ENCODE peak calls at places on chromosomes 5 and 9, in six cellular contexts. One of them, this sample, is unnamed.

GRCh38 chr9:124512806-124513204 is 5.6 kb upstream of the NR5A1 start:
- DNase-seq in endothelial cell of umbilical vein: no peak
- DNase-seq in spleen: no peak
- DNase-seq in stomach: no peak
- DNase-seq in HL-60: no peak
- DNase-seq in GM12878: no peak
- DNase-seq in this sample: no peak

GRCh38 chr5:156479864-156480263 is 152.9 kb downstream of the SGCD start:
- DNase-seq in endothelial cell of umbilical vein: no peak
- DNase-seq in spleen: no peak
- DNase-seq in stomach: no peak
- DNase-seq in HL-60: peak
- DNase-seq in GM12878: no peak
- DNase-seq in this sample: no peak

GRCh38 chr5:95284512-95285405 is at the start of gene MCTP1:
- DNase-seq in endothelial cell of umbilical vein: peak
- DNase-seq in spleen: peak
- DNase-seq in stomach: peak
- DNase-seq in HL-60: no peak
- DNase-seq in GM12878: no peak
- DNase-seq in this sample: peak

GRCh38 chr5:95821110-95822021 is 1.2 kb downstream of the GLRX start:
- DNase-seq in endothelial cell of umbilical vein: no peak
- DNase-seq in spleen: no peak
- DNase-seq in stomach: no peak
- DNase-seq in HL-60: no peak
- DNase-seq in GM12878: no peak
- DNase-seq in this sample: no peak

GRCh38 chr9:110383491-110383890 is 45.8 kb upstream of the TXNDC8 start:
- DNase-seq in endothelial cell of umbilical vein: no peak
- DNase-seq in spleen: no peak
- DNase-seq in stomach: no peak
- DNase-seq in HL-60: no peak
- DNase-seq in GM12878: no peak
- DNase-seq in this sample: no peak

GRCh38 chr9:79707589-79707988 is 135.8 kb downstream of the TLE4 start:
- DNase-seq in endothelial cell of umbilical vein: no peak
- DNase-seq in spleen: no peak
- DNase-seq in stomach: no peak
- DNase-seq in HL-60: no peak
- DNase-seq in GM12878: no peak
- DNase-seq in this sample: no peak

GRCh38 chr5:91401175-91401574 is 18.1 kb upstream of the ARRDC3 start:
- DNase-seq in endothelial cell of umbilical vein: no peak
- DNase-seq in spleen: no peak
- DNase-seq in stomach: no peak
- DNase-seq in HL-60: no peak
- DNase-seq in GM12878: no peak
- DNase-seq in this sample: no peak

GRCh38 chr5:57499262-57500050 is 16.8 kb upstream of the ACTBL2 start:
- DNase-seq in endothelial cell of umbilical vein: peak
- DNase-seq in spleen: no peak
- DNase-seq in stomach: no peak
- DNase-seq in HL-60: no peak
- DNase-seq in GM12878: peak
- DNase-seq in this sample: no peak

GRCh38 chr9:87067426-87067825 is 120.1 kb upstream of the GAS1 start:
- DNase-seq in endothelial cell of umbilical vein: no peak
- DNase-seq in spleen: no peak
- DNase-seq in stomach: no peak
- DNase-seq in HL-60: no peak
- DNase-seq in GM12878: no peak
- DNase-seq in this sample: no peak

GRCh38 chr5:41418220-41419031 is 92.0 kb downstream of the PLCXD3 start:
- DNase-seq in endothelial cell of umbilical vein: no peak
- DNase-seq in spleen: no peak
- DNase-seq in stomach: no peak
- DNase-seq in HL-60: no peak
- DNase-seq in GM12878: no peak
- DNase-seq in this sample: no peak

GRCh38 chr5:79846198-79846521 is 144.9 kb downstream of the MTX3 start:
- DNase-seq in endothelial cell of umbilical vein: no peak
- DNase-seq in spleen: no peak
- DNase-seq in stomach: no peak
- DNase-seq in HL-60: no peak
- DNase-seq in GM12878: no peak
- DNase-seq in this sample: no peak

GRCh38 chr5:158389786-158390185 is 530.8 kb upstream of the CLINT1 start:
- DNase-seq in endothelial cell of umbilical vein: no peak
- DNase-seq in spleen: no peak
- DNase-seq in stomach: no peak
- DNase-seq in HL-60: no peak
- DNase-seq in GM12878: no peak
- DNase-seq in this sample: no peak

DNA sequence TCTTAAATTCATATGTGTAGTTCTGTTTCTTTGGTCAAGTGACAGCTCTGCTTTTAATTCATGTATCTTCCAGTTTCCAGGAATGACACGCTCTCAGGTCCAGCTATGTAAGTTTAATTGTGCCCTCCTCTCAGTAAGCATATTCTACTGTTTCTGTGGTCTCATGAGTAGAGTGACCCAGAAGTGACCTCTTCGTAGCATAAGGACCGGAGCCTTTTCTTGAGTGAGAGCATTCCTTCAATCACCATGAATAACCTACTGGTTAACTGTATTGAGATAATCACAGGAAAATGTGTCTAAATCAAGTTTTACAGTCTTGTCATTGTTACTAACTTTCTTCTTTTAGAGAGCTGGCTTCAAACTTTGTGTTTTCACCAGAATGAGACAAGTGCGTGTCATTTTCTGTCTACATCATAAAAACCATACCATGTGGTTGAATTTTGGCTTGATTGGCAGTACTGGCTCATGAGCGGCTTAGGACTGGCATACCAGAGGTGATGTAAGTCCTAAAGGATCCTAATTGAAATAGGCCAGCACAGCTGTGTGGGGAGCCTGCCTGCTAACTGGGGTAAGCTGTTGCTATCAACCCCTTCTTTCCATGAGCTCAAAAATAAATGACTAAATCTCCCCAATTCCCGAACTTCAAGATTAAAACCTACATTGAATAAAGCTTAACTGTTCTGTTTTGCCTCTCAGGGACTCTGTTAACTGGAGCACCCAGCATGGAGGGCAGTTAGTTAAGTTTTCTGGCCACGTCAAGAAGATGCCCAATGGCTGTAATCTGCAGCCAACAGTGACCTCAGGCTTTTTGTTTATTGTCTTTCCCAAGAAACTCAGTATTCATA is 4.8 kb downstream of the ADAMTSL1 start:
- DNase-seq in endothelial cell of umbilical vein: no peak
- DNase-seq in spleen: no peak
- DNase-seq in stomach: no peak
- DNase-seq in HL-60: no peak
- DNase-seq in GM12878: no peak
- DNase-seq in this sample: no peak
- TF ChIP-seq POLR2AphosphoS5 in endothelial cell of umbilical vein: no peak
- TF ChIP-seq POLR2AphosphoS5 in spleen: no peak
- TF ChIP-seq POLR2AphosphoS5 in stomach: no peak
- TF ChIP-seq POLR2AphosphoS5 in HL-60: no peak
- TF ChIP-seq POLR2AphosphoS5 in GM12878: no peak
- TF ChIP-seq POLR2AphosphoS5 in this sample: no peak

GRCh38 chr9:38685535-38685934 is 34.4 kb downstream of the FAM240B start:
- DNase-seq in endothelial cell of umbilical vein: no peak
- DNase-seq in spleen: no peak
- DNase-seq in stomach: no peak
- DNase-seq in HL-60: no peak
- DNase-seq in GM12878: no peak
- DNase-seq in this sample: no peak

GRCh38 chr9:38689678-38690077 is 30.3 kb downstream of the FAM240B start:
- DNase-seq in endothelial cell of umbilical vein: no peak
- DNase-seq in spleen: no peak
- DNase-seq in stomach: no peak
- DNase-seq in HL-60: no peak
- DNase-seq in GM12878: no peak
- DNase-seq in this sample: no peak

GRCh38 chr9:38687992-38688391 is 31.9 kb downstream of the FAM240B start:
- DNase-seq in endothelial cell of umbilical vein: no peak
- DNase-seq in spleen: no peak
- DNase-seq in stomach: no peak
- DNase-seq in HL-60: no peak
- DNase-seq in GM12878: no peak
- DNase-seq in this sample: no peak

GRCh38 chr9:38686923-38687322 is 33.0 kb downstream of the FAM240B start:
- DNase-seq in endothelial cell of umbilical vein: no peak
- DNase-seq in spleen: no peak
- DNase-seq in stomach: no peak
- DNase-seq in HL-60: no peak
- DNase-seq in GM12878: no peak
- DNase-seq in this sample: no peak

GRCh38 chr9:38687389-38687842 is 32.5 kb downstream of the FAM240B start:
- DNase-seq in endothelial cell of umbilical vein: no peak
- DNase-seq in spleen: peak
- DNase-seq in stomach: peak
- DNase-seq in HL-60: no peak
- DNase-seq in GM12878: no peak
- DNase-seq in this sample: no peak
- H3K27ac ChIP-seq in endothelial cell of umbilical vein: no peak
- H3K27ac ChIP-seq in spleen: no peak
- H3K27ac ChIP-seq in stomach: peak
- H3K27ac ChIP-seq in HL-60: no peak
- H3K27ac ChIP-seq in GM12878: no peak
- H3K27ac ChIP-seq in this sample: no peak

GRCh38 chr9:96604005-96604320 is 15.7 kb downstream of the CDC14B start:
- DNase-seq in endothelial cell of umbilical vein: no peak
- DNase-seq in spleen: no peak
- DNase-seq in stomach: no peak
- DNase-seq in HL-60: no peak
- DNase-seq in GM12878: no peak
- DNase-seq in this sample: no peak
- TF ChIP-seq POLR2AphosphoS5 in endothelial cell of umbilical vein: no peak
- TF ChIP-seq POLR2AphosphoS5 in spleen: no peak
- TF ChIP-seq POLR2AphosphoS5 in stomach: no peak
- TF ChIP-seq POLR2AphosphoS5 in HL-60: no peak
- TF ChIP-seq POLR2AphosphoS5 in GM12878: no peak
- TF ChIP-seq POLR2AphosphoS5 in this sample: peak

GRCh38 chr9:91865041-91865440 is 85.0 kb downstream of the ROR2 start:
- DNase-seq in endothelial cell of umbilical vein: no peak
- DNase-seq in spleen: no peak
- DNase-seq in stomach: no peak
- DNase-seq in HL-60: no peak
- DNase-seq in GM12878: no peak
- DNase-seq in this sample: no peak
- H3K27ac ChIP-seq in endothelial cell of umbilical vein: no peak
- H3K27ac ChIP-seq in spleen: no peak
- H3K27ac ChIP-seq in stomach: peak
- H3K27ac ChIP-seq in HL-60: no peak
- H3K27ac ChIP-seq in GM12878: no peak
- H3K27ac ChIP-seq in this sample: no peak

GRCh38 chr9:121577201-121577600 is 74.2 kb upstream of the DAB2IP start:
- DNase-seq in endothelial cell of umbilical vein: no peak
- DNase-seq in spleen: no peak
- DNase-seq in stomach: no peak
- DNase-seq in HL-60: no peak
- DNase-seq in GM12878: no peak
- DNase-seq in this sample: no peak
- TF ChIP-seq POLR2AphosphoS5 in endothelial cell of umbilical vein: no peak
- TF ChIP-seq POLR2AphosphoS5 in spleen: no peak
- TF ChIP-seq POLR2AphosphoS5 in stomach: no peak
- TF ChIP-seq POLR2AphosphoS5 in HL-60: no peak
- TF ChIP-seq POLR2AphosphoS5 in GM12878: no peak
- TF ChIP-seq POLR2AphosphoS5 in this sample: no peak

DNA sequence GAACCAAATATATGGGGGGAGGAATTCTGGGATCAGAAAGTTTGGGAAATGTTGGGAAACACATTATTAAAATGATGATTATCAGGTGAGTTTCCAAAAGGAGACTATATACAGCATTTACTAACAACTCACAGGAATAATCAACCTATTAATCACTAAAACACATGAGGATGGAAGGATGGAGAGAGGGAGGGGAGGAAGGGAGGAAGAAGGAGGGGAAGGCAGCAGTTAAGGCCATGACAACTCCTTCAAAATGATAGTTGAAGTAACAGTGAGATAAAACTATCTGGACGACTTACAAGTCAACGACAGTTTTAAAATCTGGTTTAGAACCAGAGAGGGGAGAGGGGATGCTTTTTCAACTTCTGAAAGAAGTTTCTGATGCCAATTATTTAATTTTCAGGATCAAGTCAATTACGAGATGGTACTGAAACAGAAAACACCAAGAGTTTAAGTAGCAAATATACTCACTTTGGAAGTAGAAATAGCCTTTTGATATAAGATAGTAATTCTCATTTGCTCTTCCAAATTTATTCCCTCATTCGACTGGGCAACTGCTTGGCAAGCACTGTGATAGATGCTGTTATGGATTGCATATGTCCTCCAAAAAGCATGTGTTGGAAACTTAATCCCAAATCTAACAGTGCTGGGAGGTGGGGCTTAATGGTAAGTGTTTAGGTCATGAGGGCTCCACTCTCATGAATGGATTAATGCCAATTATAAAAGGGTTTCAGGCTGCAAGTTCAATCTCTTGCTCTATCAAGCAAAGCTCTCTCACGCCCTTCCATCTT is 30.4 kb downstream of the FBXW11 start:
- DNase-seq in endothelial cell of umbilical vein: no peak
- DNase-seq in spleen: no peak
- DNase-seq in stomach: no peak
- DNase-seq in HL-60: no peak
- DNase-seq in GM12878: no peak
- DNase-seq in this sample: no peak
- H3K27ac ChIP-seq in endothelial cell of umbilical vein: no peak
- H3K27ac ChIP-seq in spleen: no peak
- H3K27ac ChIP-seq in stomach: peak
- H3K27ac ChIP-seq in HL-60: no peak
- H3K27ac ChIP-seq in GM12878: peak
- H3K27ac ChIP-seq in this sample: no peak

GRCh38 chr9:121550569-121551512 is 51.2 kb upstream of the GGTA1 start:
- DNase-seq in endothelial cell of umbilical vein: peak
- DNase-seq in spleen: peak
- DNase-seq in stomach: peak
- DNase-seq in HL-60: peak
- DNase-seq in GM12878: no peak
- DNase-seq in this sample: peak
- TF ChIP-seq POLR2AphosphoS5 in endothelial cell of umbilical vein: no peak
- TF ChIP-seq POLR2AphosphoS5 in spleen: peak
- TF ChIP-seq POLR2AphosphoS5 in stomach: no peak
- TF ChIP-seq POLR2AphosphoS5 in HL-60: no peak
- TF ChIP-seq POLR2AphosphoS5 in GM12878: no peak
- TF ChIP-seq POLR2AphosphoS5 in this sample: no peak

This sample was measured in suprapubic skin.